ENCODE peak calls at places on chromosome 9, in four cellular contexts. One of them, this sample, is unnamed.

GRCh38 chr9:81964216-81965171 is 21.2 kb downstream of the SPATA31D3 start:
- DNase-seq in vagina: peak; percentile 6
- DNase-seq in AG04450: peak; percentile 2
- DNase-seq in mucosa of descending colon: no peak
- DNase-seq in this sample: no peak

GRCh38 chr9:120886490-120886967 is 9.5 kb upstream of the PHF19 start:
- DNase-seq in vagina: no peak
- DNase-seq in AG04450: no peak
- DNase-seq in mucosa of descending colon: no peak
- DNase-seq in this sample: no peak

GRCh38 chr9:85040141-85040540 is 370.6 kb downstream of the NTRK2 start:
- DNase-seq in vagina: no peak
- DNase-seq in AG04450: no peak
- DNase-seq in mucosa of descending colon: no peak
- DNase-seq in this sample: no peak

GRCh38 chr9:70413427-70413797 is 1.0 kb downstream of the KLF9 start:
- DNase-seq in vagina: no peak
- DNase-seq in AG04450: no peak
- DNase-seq in mucosa of descending colon: no peak
- DNase-seq in this sample: peak; percentile 14

GRCh38 chr9:69895185-69895584 is 74.6 kb downstream of the CFAP95 start:
- DNase-seq in vagina: no peak
- DNase-seq in AG04450: no peak
- DNase-seq in mucosa of descending colon: no peak
- DNase-seq in this sample: no peak

GRCh38 chr9:19486803-19487202 is 78.0 kb downstream of the ACER2 start:
- DNase-seq in vagina: no peak
- DNase-seq in AG04450: no peak
- DNase-seq in mucosa of descending colon: no peak
- DNase-seq in this sample: no peak

GRCh38 chr9:134962065-134962997 is 44.6 kb upstream of the FCN1 start:
- DNase-seq in vagina: no peak
- DNase-seq in AG04450: no peak
- DNase-seq in mucosa of descending colon: no peak
- DNase-seq in this sample: no peak

GRCh38 chr9:29144476-29144875 is 1571.2 kb upstream of the C9orf72 start:
- DNase-seq in vagina: no peak
- DNase-seq in AG04450: no peak
- DNase-seq in mucosa of descending colon: no peak
- DNase-seq in this sample: no peak

GRCh38 chr9:133674091-133674490 is 37.9 kb downstream of the DBH start:
- DNase-seq in vagina: no peak
- DNase-seq in AG04450: no peak
- DNase-seq in mucosa of descending colon: no peak
- DNase-seq in this sample: no peak

GRCh38 chr9:133554729-133555128 is 20.2 kb downstream of the ADAMTSL2 start:
- DNase-seq in vagina: no peak
- DNase-seq in AG04450: no peak
- DNase-seq in mucosa of descending colon: no peak
- DNase-seq in this sample: no peak

GRCh38 chr9:27437652-27438373 is 86.3 kb upstream of the IFNK start:
- DNase-seq in vagina: no peak
- DNase-seq in AG04450: no peak
- DNase-seq in mucosa of descending colon: no peak
- DNase-seq in this sample: no peak

GRCh38 chr9:114002271-114002985 is 75.7 kb downstream of the AMBP start:
- DNase-seq in vagina: peak; percentile 81
- DNase-seq in AG04450: no peak
- DNase-seq in mucosa of descending colon: no peak
- DNase-seq in this sample: peak; percentile 1

GRCh38 chr9:24245988-24246387 is 299.7 kb downstream of the IZUMO3 start:
- DNase-seq in vagina: no peak
- DNase-seq in AG04450: no peak
- DNase-seq in mucosa of descending colon: no peak
- DNase-seq in this sample: no peak

GRCh38 chr9:95189230-95190098 is 128.0 kb downstream of the FANCC start:
- DNase-seq in vagina: no peak
- DNase-seq in AG04450: peak; percentile 73
- DNase-seq in mucosa of descending colon: no peak
- DNase-seq in this sample: no peak

GRCh38 chr9:134637241-134637640 is 4.4 kb upstream of the COL5A1 start:
- DNase-seq in vagina: no peak
- DNase-seq in AG04450: no peak
- DNase-seq in mucosa of descending colon: peak; percentile 17
- DNase-seq in this sample: no peak

GRCh38 chr9:84513981-84514380 is 155.5 kb upstream of the NTRK2 start:
- DNase-seq in vagina: no peak
- DNase-seq in AG04450: no peak
- DNase-seq in mucosa of descending colon: no peak
- DNase-seq in this sample: no peak

GRCh38 chr9:18768951-18769622 is 263.9 kb downstream of the SAXO1 start:
- DNase-seq in vagina: no peak
- DNase-seq in AG04450: no peak
- DNase-seq in mucosa of descending colon: no peak
- DNase-seq in this sample: no peak

GRCh38 chr9:128127568-128127989 is at the start of gene PTGES2:
- DNase-seq in vagina: no peak
- DNase-seq in AG04450: peak; percentile 32
- DNase-seq in mucosa of descending colon: peak; percentile 90
- DNase-seq in this sample: peak; percentile 63

GRCh38 chr9:8332871-8333270 is 533.3 kb upstream of the DMAC1 start:
- DNase-seq in vagina: no peak
- DNase-seq in AG04450: no peak
- DNase-seq in mucosa of descending colon: no peak
- DNase-seq in this sample: no peak

GRCh38 chr9:35193762-35194161 is 32.0 kb downstream of the UNC13B start:
- DNase-seq in vagina: no peak
- DNase-seq in AG04450: no peak
- DNase-seq in mucosa of descending colon: no peak
- DNase-seq in this sample: no peak

GRCh38 chr9:104991144-104991953 is 63.4 kb upstream of the ABCA1 start:
- DNase-seq in vagina: peak; percentile 98
- DNase-seq in AG04450: peak; percentile 51
- DNase-seq in mucosa of descending colon: peak; percentile 94
- DNase-seq in this sample: peak; percentile 68

GRCh38 chr9:2169035-2169434 is 153.9 kb downstream of the SMARCA2 start:
- DNase-seq in vagina: no peak
- DNase-seq in AG04450: no peak
- DNase-seq in mucosa of descending colon: no peak
- DNase-seq in this sample: no peak

GRCh38 chr9:109214414-109214813 is 47.4 kb upstream of the FRRS1L start:
- DNase-seq in vagina: no peak
- DNase-seq in AG04450: no peak
- DNase-seq in mucosa of descending colon: no peak
- DNase-seq in this sample: no peak

GRCh38 chr9:109213300-109214121 is 46.5 kb upstream of the FRRS1L start:
- DNase-seq in vagina: no peak
- DNase-seq in AG04450: no peak
- DNase-seq in mucosa of descending colon: no peak
- DNase-seq in this sample: no peak

DNA sequence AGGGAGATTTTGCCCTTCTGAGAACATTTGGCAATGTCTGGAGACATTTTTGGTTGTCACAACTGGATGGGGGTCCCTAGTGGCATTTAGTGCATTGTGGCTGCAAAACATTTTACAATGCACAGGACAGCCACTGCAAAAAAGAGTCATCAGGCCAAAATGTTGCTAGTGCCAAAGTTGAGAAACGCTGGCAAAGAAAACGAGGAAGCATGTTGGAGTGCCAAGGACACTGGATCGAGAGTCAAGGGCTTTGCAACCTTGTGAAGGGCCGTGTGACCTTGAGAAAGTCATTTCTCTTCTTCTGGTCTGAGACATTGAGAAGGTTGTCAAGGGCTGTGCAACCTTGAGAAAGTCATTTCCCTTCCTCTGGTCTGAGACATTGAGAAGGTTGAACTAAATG is 45.7 kb upstream of the FRRS1L start:
- DNase-seq in vagina: no peak
- DNase-seq in AG04450: no peak
- DNase-seq in mucosa of descending colon: no peak
- DNase-seq in this sample: no peak
- TF ChIP-seq CTCF in vagina: no peak
- TF ChIP-seq CTCF in AG04450: no peak
- TF ChIP-seq CTCF in mucosa of descending colon: no peak
- TF ChIP-seq CTCF in this sample: no peak

GRCh38 chr9:126503333-126504085 is 110.2 kb upstream of the LMX1B start:
- DNase-seq in vagina: no peak
- DNase-seq in AG04450: no peak
- DNase-seq in mucosa of descending colon: no peak
- DNase-seq in this sample: no peak
- TF ChIP-seq CTCF in vagina: no peak
- TF ChIP-seq CTCF in AG04450: no peak
- TF ChIP-seq CTCF in mucosa of descending colon: no peak
- TF ChIP-seq CTCF in this sample: no peak

GRCh38 chr9:108813951-108814601 is 41.7 kb downstream of the ACTL7B start:
- DNase-seq in vagina: no peak
- DNase-seq in AG04450: no peak
- DNase-seq in mucosa of descending colon: no peak
- DNase-seq in this sample: no peak
- TF ChIP-seq CTCF in vagina: no peak
- TF ChIP-seq CTCF in AG04450: no peak
- TF ChIP-seq CTCF in mucosa of descending colon: no peak
- TF ChIP-seq CTCF in this sample: no peak

GRCh38 chr9:99399476-99399875 is 177.4 kb downstream of the SEC61B start:
- DNase-seq in vagina: no peak
- DNase-seq in AG04450: no peak
- DNase-seq in mucosa of descending colon: no peak
- DNase-seq in this sample: no peak

GRCh38 chr9:99401826-99402225 is 179.7 kb downstream of the SEC61B start:
- DNase-seq in vagina: no peak
- DNase-seq in AG04450: no peak
- DNase-seq in mucosa of descending colon: no peak
- DNase-seq in this sample: no peak

GRCh38 chr9:99398241-99398640 is 176.2 kb downstream of the SEC61B start:
- DNase-seq in vagina: no peak
- DNase-seq in AG04450: no peak
- DNase-seq in mucosa of descending colon: no peak
- DNase-seq in this sample: no peak

GRCh38 chr9:99403371-99403770 is 181.3 kb downstream of the SEC61B start:
- DNase-seq in vagina: no peak
- DNase-seq in AG04450: no peak
- DNase-seq in mucosa of descending colon: no peak
- DNase-seq in this sample: no peak

DNA sequence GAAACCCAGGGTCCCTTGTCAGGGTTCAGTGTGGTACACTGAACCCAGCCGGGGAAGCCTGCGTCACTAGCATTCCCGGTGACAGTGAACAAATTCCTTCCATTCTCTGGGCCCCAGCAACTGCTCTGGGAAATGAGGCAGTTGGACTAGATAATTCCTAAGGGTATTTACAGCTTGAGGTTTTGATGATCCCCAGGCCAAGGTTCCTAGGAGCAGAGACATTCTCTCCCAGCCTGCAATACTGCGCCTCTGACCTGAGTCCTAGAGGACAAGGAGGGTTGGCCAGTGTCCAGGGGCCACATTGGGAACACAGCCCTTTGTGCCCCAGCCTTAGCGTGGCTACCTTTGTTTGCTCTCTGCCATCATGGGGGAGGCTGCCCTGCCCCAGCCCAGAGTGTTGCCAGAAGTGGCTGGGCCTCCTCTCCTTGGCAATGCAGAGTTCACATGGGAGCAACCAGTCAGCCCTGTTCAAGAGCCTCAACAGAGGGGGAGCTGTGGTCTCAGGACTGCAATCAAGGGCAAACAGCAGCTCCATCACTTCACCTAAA is 178.2 kb downstream of the SEC61B start:
- DNase-seq in vagina: no peak
- DNase-seq in AG04450: no peak
- DNase-seq in mucosa of descending colon: no peak
- DNase-seq in this sample: no peak
- TF ChIP-seq CTCF in vagina: no peak
- TF ChIP-seq CTCF in AG04450: no peak
- TF ChIP-seq CTCF in mucosa of descending colon: no peak
- TF ChIP-seq CTCF in this sample: no peak

This sample was measured in progenitor cell of endocrine pancreas.